ENCODE peak calls at places on chromosomes 1 and 21, in five cellular contexts. H is NCI-H1930; X is stimulated activated CD8-positive, alpha-beta memory T cell treated with anti-CD3 and anti-CD28 coated beads, Interleukin-4, amount 100 ng/mL, for 4 hours; Z is HL-60; J is stimulated activated CD4-positive, alpha-beta T cell treated with anti-CD3 and anti-CD28 coated beads, Interleukin-1b, Interleukin-23, amount 100 ng/mL, for 48 hours. R is an unnamed sample.

GRCh38 chr1:218890436-218890835 is 283.2 kb upstream of the LYPLAL1 start:
- DNase-seq in X (no peak), H (no peak), J (no peak), Z (no peak), R (no peak)

GRCh38 chr1:193581338-193581737 is 394.9 kb upstream of the B3GALT2 start:
- DNase-seq in H (no peak), Z (no peak), J (no peak), X (no peak), R (no peak)

GRCh38 chr1:205268846-205269680 is 41.3 kb downstream of the TMCC2 start:
- DNase-seq in J (no peak), Z (no peak), H (no peak), X (no peak), R (no peak)

GRCh38 chr1:76176020-76176419 is 101.5 kb downstream of the ST6GALNAC3 start:
- DNase-seq in Z (no peak), J (peak), H (no peak), X (no peak), R (no peak)

GRCh38 chr1:83779565-83779964 is 219.4 kb downstream of the TTLL7 start:
- DNase-seq in X (no peak), Z (no peak), J (no peak), H (no peak), R (no peak)

GRCh38 chr1:99266731-99267130 is 2.4 kb downstream of the PLPPR4 start:
- DNase-seq in H (no peak), X (no peak), J (no peak), Z (no peak), R (no peak)

GRCh38 chr1:20604678-20605077 is 15.8 kb downstream of the CDA start:
- DNase-seq in H (no peak), X (no peak), J (no peak), Z (peak), R (no peak)

GRCh38 chr21:16841917-16842316 is 670.9 kb upstream of the CXADR start:
- DNase-seq in H (no peak), J (no peak), X (no peak), Z (no peak), R (no peak)

GRCh38 chr1:65247419-65248359 is 61.7 kb upstream of the DNAJC6 start:
- DNase-seq in X (no peak), J (no peak), Z (no peak), H (no peak), R (no peak)

GRCh38 chr21:15455819-15456462 is 273.8 kb upstream of the USP25 start:
- DNase-seq in H (no peak), J (no peak), X (no peak), Z (no peak), R (no peak)

GRCh38 chr1:91716339-91716738 is 169.6 kb downstream of the TGFBR3 start:
- DNase-seq in Z (no peak), H (no peak), J (no peak), X (no peak), R (no peak)

GRCh38 chr1:78688701-78689100 is 39.1 kb downstream of the IFI44 start:
- DNase-seq in H (no peak), J (no peak), X (no peak), Z (no peak), R (no peak)

GRCh38 chr21:14533555-14534400 is 12.3 kb downstream of the SAMSN1 start:
- DNase-seq in Z (peak), J (no peak), H (no peak), X (no peak), R (no peak)

GRCh38 chr1:229383961-229384360 is 41.1 kb upstream of the CCSAP start:
- DNase-seq in J (no peak), Z (no peak), H (no peak), X (no peak), R (no peak)

GRCh38 chr1:161706483-161707347 is at the start of gene FCRLA:
- DNase-seq in X (no peak), H (no peak), Z (no peak), J (no peak), R (no peak)

GRCh38 chr21:39451332-39452206 is at the start of gene SH3BGR:
- DNase-seq in X (no peak), J (no peak), H (no peak), Z (no peak), R (no peak)

GRCh38 chr1:151846062-151846568 is 6.5 kb upstream of the C2CD4D start:
- DNase-seq in X (no peak), J (peak), H (no peak), Z (no peak), R (no peak)

GRCh38 chr1:244271909-244272308 is 179.8 kb downstream of the ADSS2 start:
- DNase-seq in H (no peak), J (no peak), Z (no peak), X (no peak), R (no peak)

GRCh38 chr1:16727190-16728111 is 12.9 kb upstream of the RNU1-4 start:
- DNase-seq in Z (peak), H (peak), J (peak), X (no peak), R (no peak)

GRCh38 chr1:59917026-59917784 is 9.4 kb downstream of the CYP2J2 start:
- DNase-seq in X (no peak), H (no peak), Z (no peak), J (no peak), R (no peak)

GRCh38 chr1:11407301-11407994 is 71.5 kb upstream of the DISP3 start:
- DNase-seq in J (peak), H (no peak), Z (no peak), X (no peak), R (no peak)

GRCh38 chr1:33719771-33720670 is 143.9 kb upstream of the HMGB4 start:
- DNase-seq in X (no peak), J (no peak), H (no peak), Z (no peak), R (no peak)

GRCh38 chr1:65265296-65266271 is 43.8 kb upstream of the DNAJC6 start:
- DNase-seq in J (peak), Z (peak), X (no peak), H (peak), R (no peak)

GRCh38 chr21:21714396-21714795 is 716.2 kb downstream of the NCAM2 start:
- DNase-seq in Z (no peak), J (no peak), X (no peak), H (no peak), R (no peak)

GRCh38 chr1:232355162-232356006 is 274.5 kb downstream of the SIPA1L2 start:
- DNase-seq in H (no peak), X (no peak), J (no peak), Z (no peak), R (no peak)

GRCh38 chr21:29832217-29832616 is 107.6 kb downstream of the GRIK1 start:
- DNase-seq in J (no peak), X (no peak), H (no peak), Z (no peak), R (no peak)

GRCh38 chr1:225871374-225872074 is 10.7 kb downstream of the TMEM63A start:
- DNase-seq in J (no peak), X (no peak), Z (no peak), H (peak), R (no peak)